ENCODE peak calls at places on chromosome 5, in eight cellular contexts. C, N, R, X, I, Z, V and Y are unnamed samples.

GRCh38 chr5:151079838-151080619 is 805 bp downstream of the TNIP1 start:
- DNase-seq in N (peak; percentile 39), R (no peak), C (peak; percentile 49), Z (peak; percentile 47), I (peak; percentile 65), V (no peak), X (peak; percentile 30), Y (no peak)

GRCh38 chr5:57431816-57432215 is 50.8 kb downstream of the ACTBL2 start:
- DNase-seq in Z (no peak), R (no peak), I (no peak), C (no peak), X (no peak), N (no peak), V (no peak), Y (no peak)

GRCh38 chr5:123705741-123706140 is 193.8 kb downstream of the CSNK1G3 start:
- DNase-seq in N (peak; percentile 88), V (no peak), Z (no peak), X (peak; percentile 70), I (peak; percentile 29), C (no peak), R (no peak), Y (no peak)

GRCh38 chr5:109931049-109931448 is 241.3 kb downstream of the MAN2A1 start:
- DNase-seq in I (no peak), V (no peak), C (no peak), Z (no peak), X (no peak), R (no peak), N (no peak), Y (no peak)

GRCh38 chr5:95611396-95611795 is 8.5 kb upstream of the GPR150 start:
- DNase-seq in R (no peak), I (no peak), N (no peak), X (no peak), Z (no peak), V (no peak), C (no peak), Y (no peak)

GRCh38 chr5:57231607-57232006 is 57.7 kb downstream of the GPBP1 start:
- DNase-seq in R (no peak), V (no peak), N (no peak), C (no peak), I (no peak), X (no peak), Z (no peak), Y (no peak)

GRCh38 chr5:34583167-34583566 is 73.0 kb upstream of the RAI14 start:
- DNase-seq in R (no peak), I (no peak), N (no peak), Z (no peak), C (no peak), V (no peak), X (no peak), Y (no peak)

GRCh38 chr5:132251220-132251725 is 6.2 kb upstream of the PDLIM4 start:
- DNase-seq in Z (no peak), I (peak; percentile 86), X (no peak), V (peak; percentile 87), N (no peak), C (no peak), R (no peak), Y (no peak)

GRCh38 chr5:141877478-141878185 is 578 bp downstream of the PCDH1 start:
- DNase-seq in X (peak; percentile 6), C (peak; percentile 54), V (peak; percentile 74), N (no peak), R (no peak), I (no peak), Z (no peak), Y (no peak)